ENCODE peak calls at places on chromosomes 3 and 15, in four cellular contexts. U is GM13977, C is neural progenitor cell, K is lower lobe of right lung. S is an unnamed sample.
A peak's percentile ranks its signal among the peaks of the same experiment; 100 is the strongest.

GRCh38 chr15:63466378-63467192 is 37.8 kb upstream of the USP3 start:
- DNase-seq in K (no peak), U (peak; percentile 84), C (peak; percentile 80), S (peak; percentile 83)

GRCh38 chr3:148746053-148746452 is 48.4 kb downstream of the AGTR1 start:
- DNase-seq in C (no peak), U (no peak), K (no peak), S (no peak)

GRCh38 chr3:129383292-129383860 is 45.1 kb downstream of the EFCAB12 start:
- DNase-seq in U (peak; percentile 80), C (peak; percentile 88), K (no peak), S (peak; percentile 81)

GRCh38 chr15:66170042-66170441 is 83.5 kb downstream of the MEGF11 start:
- DNase-seq in U (no peak), C (no peak), K (no peak), S (no peak)

GRCh38 chr3:147398841-147399534 is 7.4 kb downstream of the ZIC4 start:
- DNase-seq in C (no peak), K (no peak), U (no peak), S (no peak)

GRCh38 chr3:194370753-194371152 is 1.2 kb upstream of the LRRC15 start:
- DNase-seq in U (no peak), C (no peak), K (no peak), S (no peak)

GRCh38 chr15:78209646-78210348 is 24.6 kb downstream of the ACSBG1 start:
- DNase-seq in C (no peak), U (no peak), K (peak; percentile 66), S (no peak)

GRCh38 chr15:56496635-56497034 is 31.7 kb upstream of the MNS1 start:
- DNase-seq in C (peak; percentile 66), U (peak; percentile 66), K (no peak), S (peak; percentile 64)

GRCh38 chr15:68874788-68875187 is 54.1 kb upstream of the ANP32A start:
- DNase-seq in K (no peak), C (no peak), U (no peak), S (no peak)
- TF ChIP-seq CTCF in K (no peak), C (no peak), U (no peak), S (no peak)

GRCh38 chr3:154327871-154328270 is 3.6 kb upstream of the DHX36 start:
- DNase-seq in U (no peak), K (no peak), C (no peak), S (no peak)

GRCh38 chr3:154324919-154325318 is 632 bp upstream of the DHX36 start:
- DNase-seq in K (no peak), C (peak; percentile 12), U (no peak), S (no peak)

DNA sequence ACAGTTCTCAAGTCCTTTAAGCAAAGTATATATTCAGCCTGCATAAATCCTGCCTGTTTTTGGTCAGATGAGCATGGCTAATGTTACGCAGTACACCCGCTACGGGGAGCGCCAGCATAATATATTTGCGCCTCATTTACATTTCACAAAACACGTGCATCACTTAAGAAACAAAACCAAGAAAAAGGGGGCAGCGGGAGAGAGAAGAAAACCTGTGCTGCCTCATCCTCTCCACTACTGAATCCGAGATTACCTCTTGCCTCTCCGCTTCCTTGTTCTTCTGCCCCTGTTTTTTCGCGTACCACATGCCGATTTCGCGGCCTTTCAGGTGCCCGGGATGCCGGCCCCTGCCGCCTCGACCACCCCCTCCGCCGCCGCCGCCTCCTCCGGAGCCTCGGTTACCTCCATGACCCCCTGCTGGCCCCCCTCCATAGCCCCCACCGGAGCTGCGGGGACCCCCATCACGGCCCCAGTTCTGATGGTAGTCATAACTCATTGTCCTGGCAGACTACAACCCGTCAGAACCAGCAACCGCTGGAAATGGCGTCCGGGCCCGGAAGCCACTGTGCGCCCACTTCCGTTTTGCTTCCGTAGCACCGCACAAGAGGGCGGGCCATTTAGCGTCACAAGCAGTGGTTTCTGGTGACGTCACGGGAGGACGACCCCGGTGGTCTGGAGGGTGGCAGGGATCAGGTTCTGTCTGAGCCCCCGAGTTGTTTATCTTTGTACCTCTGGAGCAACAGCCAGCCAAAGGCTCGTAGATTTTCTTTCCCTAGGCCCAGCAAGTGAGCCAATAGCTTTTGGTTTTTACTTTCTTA is at the start of gene DHX36:
- DNase-seq in C (peak; percentile 98), U (peak; percentile 85), K (peak; percentile 92), S (peak; percentile 87)
- TF ChIP-seq CTCF in C (no peak), U (peak; percentile 17), K (no peak), S (no peak)

GRCh38 chr3:66665021-66665695 is 164.3 kb upstream of the LRIG1 start:
- DNase-seq in C (no peak), U (no peak), K (no peak), S (no peak)
- TF ChIP-seq CTCF in C (no peak), U (no peak), K (no peak), S (no peak)

DNA sequence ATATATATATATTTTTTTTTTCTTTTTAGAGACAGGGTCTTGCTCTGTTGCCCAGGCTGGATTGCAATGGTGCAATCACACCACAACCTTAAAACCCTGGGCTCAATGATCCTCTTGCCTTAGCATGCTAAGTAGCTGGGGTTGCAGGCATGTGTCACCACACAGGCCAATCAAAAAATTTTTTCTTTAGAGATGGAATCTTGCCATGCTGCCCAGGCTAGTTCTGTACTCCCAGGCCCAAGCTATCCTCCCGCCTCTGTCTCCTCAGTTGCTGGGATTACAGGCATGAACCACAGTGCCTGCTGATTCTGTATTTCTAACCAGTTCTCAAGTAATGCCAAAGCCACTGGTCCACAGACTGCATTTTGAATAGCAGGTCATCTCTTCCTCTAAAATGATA is 291.3 kb upstream of the ZPLD1 start:
- DNase-seq in K (no peak), C (no peak), U (no peak), S (no peak)
- TF ChIP-seq CTCF in K (no peak), C (no peak), U (no peak), S (no peak)

DNA sequence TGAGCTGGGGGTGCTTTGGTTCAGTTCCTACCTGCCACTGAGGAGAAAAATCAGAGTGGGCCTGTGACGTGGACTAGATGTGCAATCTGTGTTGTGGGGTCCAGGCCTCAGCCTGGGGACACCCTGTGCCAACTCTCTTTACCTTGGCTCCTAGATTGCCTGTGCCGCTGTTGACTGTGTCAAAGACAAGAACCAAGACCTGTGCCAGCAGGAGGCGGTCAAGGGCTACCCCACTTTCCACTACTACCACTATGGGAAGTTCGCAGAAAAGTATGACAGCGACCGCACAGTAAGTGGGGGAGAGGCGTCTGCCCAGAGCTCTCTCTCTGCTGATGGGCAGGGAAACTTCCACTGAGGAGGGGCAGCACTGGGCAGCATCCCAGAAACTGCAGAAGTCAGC is 40.6 kb upstream of the SEC22A start:
- DNase-seq in U (no peak), C (peak; percentile 16), K (no peak), S (no peak)
- TF ChIP-seq CTCF in U (no peak), C (peak; percentile 36), K (no peak), S (no peak)

GRCh38 chr3:115960799-115961198 is 337.5 kb downstream of the GAP43 start:
- DNase-seq in U (peak; percentile 24), C (no peak), K (no peak), S (peak; percentile 40)

GRCh38 chr3:115958531-115958930 is 335.2 kb downstream of the GAP43 start:
- DNase-seq in K (no peak), C (no peak), U (no peak), S (no peak)

GRCh38 chr3:115961390-115961789 is 338.1 kb downstream of the GAP43 start:
- DNase-seq in C (no peak), U (no peak), K (no peak), S (no peak)
- TF ChIP-seq CTCF in C (no peak), U (no peak), K (no peak), S (no peak)

DNA sequence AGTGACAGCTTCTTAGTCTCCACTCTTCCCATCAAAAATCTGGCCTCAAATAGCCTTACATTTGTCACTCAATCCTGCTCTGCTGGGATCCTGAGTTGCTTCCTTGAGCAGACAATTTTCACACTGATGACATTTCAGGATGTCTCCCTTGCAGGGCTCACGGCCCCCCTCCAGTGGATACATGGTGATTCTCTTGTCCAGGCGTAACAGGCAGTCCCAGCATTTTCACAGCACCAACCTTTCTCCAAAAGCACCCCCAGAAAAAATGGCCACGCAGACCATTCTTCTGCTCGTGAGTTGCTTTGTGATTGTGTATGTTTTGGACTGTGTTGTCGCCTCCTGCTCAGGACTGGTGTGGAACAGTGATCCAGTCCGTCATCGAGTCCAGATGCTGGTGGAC is 47.4 kb upstream of the WNT7A start:
- DNase-seq in U (no peak), K (no peak), C (no peak), S (no peak)
- TF ChIP-seq CTCF in U (no peak), K (no peak), C (peak; percentile 27), S (no peak)

GRCh38 chr15:90642464-90643300 is 74.5 kb upstream of the BLM start:
- DNase-seq in K (peak; percentile 34), C (no peak), U (no peak), S (no peak)
- TF ChIP-seq CTCF in K (no peak), C (no peak), U (peak; percentile 16), S (no peak)

S was measured in GM13976.